ENCODE peak calls at places on chromosome 4, in seven cellular contexts. One of them, this sample, is unnamed.

GRCh38 chr4:141153751-141154510 is 20.7 kb upstream of the RNF150 start:
- DNase-seq in foreskin fibroblast: peak
- DNase-seq in right lobe of liver: no peak
- DNase-seq in H1: no peak
- DNase-seq in CD8-positive, alpha-beta T cell: no peak
- DNase-seq in fibroblast of mammary gland: peak
- DNase-seq in psoas muscle: no peak
- DNase-seq in this sample: no peak

GRCh38 chr4:25440478-25441030 is 63.5 kb downstream of the ANAPC4 start:
- DNase-seq in foreskin fibroblast: no peak
- DNase-seq in right lobe of liver: no peak
- DNase-seq in H1: peak
- DNase-seq in CD8-positive, alpha-beta T cell: no peak
- DNase-seq in fibroblast of mammary gland: no peak
- DNase-seq in psoas muscle: no peak
- DNase-seq in this sample: no peak

GRCh38 chr4:1565598-1566295 is 118.4 kb downstream of the FAM53A start:
- DNase-seq in foreskin fibroblast: no peak
- DNase-seq in right lobe of liver: peak
- DNase-seq in H1: no peak
- DNase-seq in CD8-positive, alpha-beta T cell: no peak
- DNase-seq in fibroblast of mammary gland: no peak
- DNase-seq in psoas muscle: peak
- DNase-seq in this sample: no peak

GRCh38 chr4:179272282-179272681 is 1830.0 kb upstream of the AGA start:
- DNase-seq in foreskin fibroblast: no peak
- DNase-seq in right lobe of liver: no peak
- DNase-seq in H1: no peak
- DNase-seq in CD8-positive, alpha-beta T cell: no peak
- DNase-seq in fibroblast of mammary gland: no peak
- DNase-seq in psoas muscle: no peak
- DNase-seq in this sample: no peak

GRCh38 chr4:81255524-81255923 is 40.5 kb upstream of the PRKG2 start:
- DNase-seq in foreskin fibroblast: peak
- DNase-seq in right lobe of liver: no peak
- DNase-seq in H1: no peak
- DNase-seq in CD8-positive, alpha-beta T cell: no peak
- DNase-seq in fibroblast of mammary gland: peak
- DNase-seq in psoas muscle: no peak
- DNase-seq in this sample: peak

GRCh38 chr4:27894951-27895350 is 1034.3 kb downstream of the STIM2 start:
- DNase-seq in foreskin fibroblast: no peak
- DNase-seq in right lobe of liver: no peak
- DNase-seq in H1: no peak
- DNase-seq in CD8-positive, alpha-beta T cell: no peak
- DNase-seq in fibroblast of mammary gland: no peak
- DNase-seq in psoas muscle: no peak
- DNase-seq in this sample: no peak

GRCh38 chr4:24805036-24805435 is 9.7 kb downstream of the SOD3 start:
- DNase-seq in foreskin fibroblast: no peak
- DNase-seq in right lobe of liver: no peak
- DNase-seq in H1: no peak
- DNase-seq in CD8-positive, alpha-beta T cell: no peak
- DNase-seq in fibroblast of mammary gland: no peak
- DNase-seq in psoas muscle: no peak
- DNase-seq in this sample: no peak

GRCh38 chr4:37661643-37662221 is 24.4 kb downstream of the RELL1 start:
- DNase-seq in foreskin fibroblast: peak
- DNase-seq in right lobe of liver: no peak
- DNase-seq in H1: no peak
- DNase-seq in CD8-positive, alpha-beta T cell: no peak
- DNase-seq in fibroblast of mammary gland: peak
- DNase-seq in psoas muscle: no peak
- DNase-seq in this sample: peak

GRCh38 chr4:186516287-186516686 is 39.1 kb downstream of the MTNR1A start:
- DNase-seq in foreskin fibroblast: no peak
- DNase-seq in right lobe of liver: no peak
- DNase-seq in H1: no peak
- DNase-seq in CD8-positive, alpha-beta T cell: no peak
- DNase-seq in fibroblast of mammary gland: no peak
- DNase-seq in psoas muscle: no peak
- DNase-seq in this sample: no peak

GRCh38 chr4:75007891-75008290 is 75.0 kb downstream of the PARM1 start:
- DNase-seq in foreskin fibroblast: no peak
- DNase-seq in right lobe of liver: no peak
- DNase-seq in H1: no peak
- DNase-seq in CD8-positive, alpha-beta T cell: no peak
- DNase-seq in fibroblast of mammary gland: no peak
- DNase-seq in psoas muscle: no peak
- DNase-seq in this sample: no peak

GRCh38 chr4:144732584-144733130 is 86.7 kb downstream of the HHIP start:
- DNase-seq in foreskin fibroblast: peak
- DNase-seq in right lobe of liver: no peak
- DNase-seq in H1: no peak
- DNase-seq in CD8-positive, alpha-beta T cell: no peak
- DNase-seq in fibroblast of mammary gland: peak
- DNase-seq in psoas muscle: no peak
- DNase-seq in this sample: no peak

GRCh38 chr4:102759835-102760644 is 728 bp downstream of the MANBA start:
- DNase-seq in foreskin fibroblast: peak
- DNase-seq in right lobe of liver: no peak
- DNase-seq in H1: no peak
- DNase-seq in CD8-positive, alpha-beta T cell: no peak
- DNase-seq in fibroblast of mammary gland: peak
- DNase-seq in psoas muscle: no peak
- DNase-seq in this sample: no peak

GRCh38 chr4:169246957-169247396 is 23.8 kb downstream of the SH3RF1 start:
- DNase-seq in foreskin fibroblast: no peak
- DNase-seq in right lobe of liver: no peak
- DNase-seq in H1: no peak
- DNase-seq in CD8-positive, alpha-beta T cell: no peak
- DNase-seq in fibroblast of mammary gland: no peak
- DNase-seq in psoas muscle: no peak
- DNase-seq in this sample: no peak

GRCh38 chr4:81685105-81685504 is 213.4 kb upstream of the RASGEF1B start:
- DNase-seq in foreskin fibroblast: peak
- DNase-seq in right lobe of liver: no peak
- DNase-seq in H1: no peak
- DNase-seq in CD8-positive, alpha-beta T cell: no peak
- DNase-seq in fibroblast of mammary gland: no peak
- DNase-seq in psoas muscle: no peak
- DNase-seq in this sample: no peak

GRCh38 chr4:147480891-147481576 is at the start of gene EDNRA:
- DNase-seq in foreskin fibroblast: peak
- DNase-seq in right lobe of liver: no peak
- DNase-seq in H1: peak
- DNase-seq in CD8-positive, alpha-beta T cell: no peak
- DNase-seq in fibroblast of mammary gland: peak
- DNase-seq in psoas muscle: peak
- DNase-seq in this sample: no peak

GRCh38 chr4:40441415-40441814 is 106.3 kb downstream of the CHRNA9 start:
- DNase-seq in foreskin fibroblast: no peak
- DNase-seq in right lobe of liver: no peak
- DNase-seq in H1: no peak
- DNase-seq in CD8-positive, alpha-beta T cell: no peak
- DNase-seq in fibroblast of mammary gland: no peak
- DNase-seq in psoas muscle: no peak
- DNase-seq in this sample: no peak

GRCh38 chr4:102390438-102390837 is 45.2 kb upstream of the SLC39A8 start:
- DNase-seq in foreskin fibroblast: peak
- DNase-seq in right lobe of liver: no peak
- DNase-seq in H1: no peak
- DNase-seq in CD8-positive, alpha-beta T cell: no peak
- DNase-seq in fibroblast of mammary gland: peak
- DNase-seq in psoas muscle: no peak
- DNase-seq in this sample: no peak

GRCh38 chr4:126144838-126145237 is 830.1 kb downstream of the FAT4 start:
- DNase-seq in foreskin fibroblast: peak
- DNase-seq in right lobe of liver: no peak
- DNase-seq in H1: no peak
- DNase-seq in CD8-positive, alpha-beta T cell: no peak
- DNase-seq in fibroblast of mammary gland: no peak
- DNase-seq in psoas muscle: no peak
- DNase-seq in this sample: no peak

GRCh38 chr4:4602468-4602867 is 60.6 kb upstream of the STX18 start:
- DNase-seq in foreskin fibroblast: no peak
- DNase-seq in right lobe of liver: no peak
- DNase-seq in H1: no peak
- DNase-seq in CD8-positive, alpha-beta T cell: no peak
- DNase-seq in fibroblast of mammary gland: no peak
- DNase-seq in psoas muscle: no peak
- DNase-seq in this sample: no peak

GRCh38 chr4:110172972-110173371 is 25.4 kb downstream of the ELOVL6 start:
- DNase-seq in foreskin fibroblast: no peak
- DNase-seq in right lobe of liver: no peak
- DNase-seq in H1: no peak
- DNase-seq in CD8-positive, alpha-beta T cell: no peak
- DNase-seq in fibroblast of mammary gland: no peak
- DNase-seq in psoas muscle: no peak
- DNase-seq in this sample: no peak

GRCh38 chr4:8393593-8394038 is 46.9 kb downstream of the ACOX3 start:
- DNase-seq in foreskin fibroblast: peak
- DNase-seq in right lobe of liver: no peak
- DNase-seq in H1: no peak
- DNase-seq in CD8-positive, alpha-beta T cell: no peak
- DNase-seq in fibroblast of mammary gland: peak
- DNase-seq in psoas muscle: peak
- DNase-seq in this sample: peak

GRCh38 chr4:47213971-47214370 is 182.6 kb downstream of the GABRB1 start:
- DNase-seq in foreskin fibroblast: peak
- DNase-seq in right lobe of liver: no peak
- DNase-seq in H1: no peak
- DNase-seq in CD8-positive, alpha-beta T cell: no peak
- DNase-seq in fibroblast of mammary gland: peak
- DNase-seq in psoas muscle: no peak
- DNase-seq in this sample: no peak

GRCh38 chr4:25874641-25875040 is 11.9 kb upstream of the SEL1L3 start:
- DNase-seq in foreskin fibroblast: no peak
- DNase-seq in right lobe of liver: no peak
- DNase-seq in H1: no peak
- DNase-seq in CD8-positive, alpha-beta T cell: no peak
- DNase-seq in fibroblast of mammary gland: no peak
- DNase-seq in psoas muscle: no peak
- DNase-seq in this sample: no peak

GRCh38 chr4:81635747-81636146 is 164.0 kb upstream of the RASGEF1B start:
- DNase-seq in foreskin fibroblast: no peak
- DNase-seq in right lobe of liver: peak
- DNase-seq in H1: no peak
- DNase-seq in CD8-positive, alpha-beta T cell: no peak
- DNase-seq in fibroblast of mammary gland: no peak
- DNase-seq in psoas muscle: no peak
- DNase-seq in this sample: no peak

GRCh38 chr4:164748375-164748774 is 5.6 kb upstream of the SMIM31 start:
- DNase-seq in foreskin fibroblast: peak
- DNase-seq in right lobe of liver: no peak
- DNase-seq in H1: no peak
- DNase-seq in CD8-positive, alpha-beta T cell: no peak
- DNase-seq in fibroblast of mammary gland: peak
- DNase-seq in psoas muscle: no peak
- DNase-seq in this sample: no peak

GRCh38 chr4:157804986-157805385 is 367.8 kb downstream of the GASK1B start:
- DNase-seq in foreskin fibroblast: peak
- DNase-seq in right lobe of liver: no peak
- DNase-seq in H1: no peak
- DNase-seq in CD8-positive, alpha-beta T cell: no peak
- DNase-seq in fibroblast of mammary gland: peak
- DNase-seq in psoas muscle: no peak
- DNase-seq in this sample: no peak
- TF ChIP-seq CTCF in foreskin fibroblast: peak
- TF ChIP-seq CTCF in right lobe of liver: peak
- TF ChIP-seq CTCF in H1: no peak
- TF ChIP-seq CTCF in CD8-positive, alpha-beta T cell: no peak
- TF ChIP-seq CTCF in fibroblast of mammary gland: peak
- TF ChIP-seq CTCF in psoas muscle: no peak
- TF ChIP-seq CTCF in this sample: peak

GRCh38 chr4:43837604-43838003 is 611.0 kb downstream of the KCTD8 start:
- DNase-seq in foreskin fibroblast: no peak
- DNase-seq in right lobe of liver: no peak
- DNase-seq in H1: no peak
- DNase-seq in CD8-positive, alpha-beta T cell: no peak
- DNase-seq in fibroblast of mammary gland: no peak
- DNase-seq in psoas muscle: no peak
- DNase-seq in this sample: no peak
- H3K4me3 ChIP-seq in foreskin fibroblast: no peak
- H3K4me3 ChIP-seq in right lobe of liver: no peak
- H3K4me3 ChIP-seq in H1: no peak
- H3K4me3 ChIP-seq in CD8-positive, alpha-beta T cell: no peak
- H3K4me3 ChIP-seq in fibroblast of mammary gland: no peak
- H3K4me3 ChIP-seq in psoas muscle: no peak
- H3K4me3 ChIP-seq in this sample: no peak

GRCh38 chr4:41639291-41639690 is 101.3 kb downstream of the LIMCH1 start:
- DNase-seq in foreskin fibroblast: no peak
- DNase-seq in right lobe of liver: no peak
- DNase-seq in H1: no peak
- DNase-seq in CD8-positive, alpha-beta T cell: no peak
- DNase-seq in fibroblast of mammary gland: no peak
- DNase-seq in psoas muscle: no peak
- DNase-seq in this sample: no peak
- TF ChIP-seq CTCF in foreskin fibroblast: no peak
- TF ChIP-seq CTCF in right lobe of liver: no peak
- TF ChIP-seq CTCF in H1: no peak
- TF ChIP-seq CTCF in CD8-positive, alpha-beta T cell: no peak
- TF ChIP-seq CTCF in fibroblast of mammary gland: no peak
- TF ChIP-seq CTCF in psoas muscle: no peak
- TF ChIP-seq CTCF in this sample: no peak

GRCh38 chr4:86593726-86594558 is at the start of gene PTPN13:
- DNase-seq in foreskin fibroblast: peak
- DNase-seq in right lobe of liver: peak
- DNase-seq in H1: peak
- DNase-seq in CD8-positive, alpha-beta T cell: peak
- DNase-seq in fibroblast of mammary gland: peak
- DNase-seq in psoas muscle: peak
- DNase-seq in this sample: peak

GRCh38 chr4:86600007-86600653 is 6.0 kb downstream of the PTPN13 start:
- DNase-seq in foreskin fibroblast: no peak
- DNase-seq in right lobe of liver: no peak
- DNase-seq in H1: no peak
- DNase-seq in CD8-positive, alpha-beta T cell: no peak
- DNase-seq in fibroblast of mammary gland: no peak
- DNase-seq in psoas muscle: no peak
- DNase-seq in this sample: no peak

GRCh38 chr4:86594559-86595425 is 677 bp downstream of the PTPN13 start:
- DNase-seq in foreskin fibroblast: peak
- DNase-seq in right lobe of liver: no peak
- DNase-seq in H1: peak
- DNase-seq in CD8-positive, alpha-beta T cell: no peak
- DNase-seq in fibroblast of mammary gland: peak
- DNase-seq in psoas muscle: peak
- DNase-seq in this sample: peak

GRCh38 chr4:86595426-86595805 is 1.3 kb downstream of the PTPN13 start:
- DNase-seq in foreskin fibroblast: peak
- DNase-seq in right lobe of liver: no peak
- DNase-seq in H1: no peak
- DNase-seq in CD8-positive, alpha-beta T cell: no peak
- DNase-seq in fibroblast of mammary gland: peak
- DNase-seq in psoas muscle: no peak
- DNase-seq in this sample: no peak

DNA sequence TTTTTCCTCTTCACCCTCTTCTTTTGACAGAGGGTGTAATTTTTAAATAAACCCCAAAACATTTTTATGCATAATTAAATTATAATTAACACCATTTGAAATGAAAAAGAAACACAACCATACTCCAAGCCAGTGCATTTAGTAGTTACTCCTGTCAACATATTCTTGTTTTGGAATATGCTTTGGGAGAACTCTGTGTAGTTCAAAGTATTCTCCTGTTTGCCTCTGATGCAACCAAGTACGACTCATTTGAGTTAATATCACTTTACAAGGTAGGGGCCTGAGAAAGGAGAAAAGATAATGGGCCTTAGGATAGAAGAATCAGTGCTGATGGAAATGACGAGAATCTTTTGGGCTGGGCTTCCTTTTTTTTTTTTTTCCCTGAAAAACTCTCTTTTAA is 2.7 kb downstream of the PTPN13 start:
- DNase-seq in foreskin fibroblast: peak
- DNase-seq in right lobe of liver: no peak
- DNase-seq in H1: no peak
- DNase-seq in CD8-positive, alpha-beta T cell: no peak
- DNase-seq in fibroblast of mammary gland: peak
- DNase-seq in psoas muscle: no peak
- DNase-seq in this sample: no peak
- H3K4me3 ChIP-seq in foreskin fibroblast: peak
- H3K4me3 ChIP-seq in right lobe of liver: no peak
- H3K4me3 ChIP-seq in H1: no peak
- H3K4me3 ChIP-seq in CD8-positive, alpha-beta T cell: no peak
- H3K4me3 ChIP-seq in fibroblast of mammary gland: no peak
- H3K4me3 ChIP-seq in psoas muscle: no peak
- H3K4me3 ChIP-seq in this sample: peak

This sample was measured in HFF-Myc.